ENCODE peak calls at places on chromosome 1, in nine cellular contexts. N, X, G, B, R, W, J, H and P are unnamed samples.
A peak's percentile ranks its signal among the peaks of the same experiment; 100 is the strongest.

GRCh38 chr1:3072948-3073519 is 4.0 kb downstream of the PRDM16 start:
- DNase-seq in N (no peak), X (no peak), G (no peak), B (no peak), R (no peak), W (no peak), J (peak; percentile 24), H (no peak), P (no peak)

GRCh38 chr1:111148376-111148881 is 8.4 kb downstream of the CEPT1 start:
- DNase-seq in N (no peak), X (no peak), G (no peak), B (no peak), R (no peak), W (no peak), J (no peak), H (no peak), P (no peak)

GRCh38 chr1:167628754-167629515 is 1.1 kb upstream of the RCSD1 start:
- DNase-seq in N (no peak), X (no peak), G (no peak), B (no peak), R (no peak), W (peak; percentile 57), J (no peak), H (no peak), P (no peak)

GRCh38 chr1:109631513-109632260 is 12.1 kb downstream of the AMPD2 start:
- DNase-seq in N (no peak), X (no peak), G (no peak), B (no peak), R (no peak), W (no peak), J (no peak), H (no peak), P (no peak)

GRCh38 chr1:240486596-240486995 is 125.4 kb downstream of the GREM2 start:
- DNase-seq in N (no peak), X (no peak), G (no peak), B (no peak), R (no peak), W (no peak), J (no peak), H (no peak), P (no peak)

GRCh38 chr1:112934562-112934952 is 21.4 kb downstream of the SLC16A1 start:
- DNase-seq in N (no peak), X (no peak), G (peak; percentile 39), B (no peak), R (no peak), W (no peak), J (no peak), H (no peak), P (no peak)

GRCh38 chr1:215637041-215637573 is 70.0 kb downstream of the KCTD3 start:
- DNase-seq in N (peak; percentile 79), X (no peak), G (peak; percentile 16), B (no peak), R (peak; percentile 40), W (no peak), J (no peak), H (no peak), P (no peak)

GRCh38 chr1:56105397-56105796 is 474.0 kb downstream of the PLPP3 start:
- DNase-seq in N (no peak), X (no peak), G (no peak), B (no peak), R (no peak), W (no peak), J (no peak), H (no peak), P (no peak)

GRCh38 chr1:41578712-41579335 is 94.3 kb upstream of the EDN2 start:
- DNase-seq in N (no peak), X (no peak), G (peak; percentile 20), B (peak; percentile 17), R (no peak), W (peak; percentile 60), J (peak; percentile 25), H (no peak), P (no peak)

GRCh38 chr1:9404541-9404940 is 111.8 kb downstream of the SPSB1 start:
- DNase-seq in N (no peak), X (no peak), G (no peak), B (no peak), R (no peak), W (no peak), J (no peak), H (no peak), P (no peak)

DNA sequence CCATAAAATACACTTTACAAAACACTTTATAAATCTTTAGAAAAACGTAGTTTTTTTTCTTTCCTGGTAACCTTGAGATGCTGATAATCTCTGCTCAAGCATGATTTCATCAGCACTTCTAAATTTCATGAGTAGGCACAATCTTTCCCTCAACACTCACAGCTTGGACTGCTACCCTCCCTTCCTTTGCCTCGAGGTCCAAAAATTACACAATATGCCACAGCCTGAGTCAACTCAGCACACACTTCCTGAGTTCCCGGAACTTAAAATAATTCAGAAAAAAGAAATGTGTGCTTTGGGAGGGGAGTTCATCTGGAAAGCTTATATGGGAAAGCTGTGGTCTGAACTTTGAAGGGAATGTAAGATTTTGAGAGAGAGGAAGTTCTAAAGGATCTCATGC is 5.9 kb downstream of the CLCA2 start:
- DNase-seq in N (peak; percentile 77), X (peak; percentile 64), G (peak; percentile 89), B (peak; percentile 82), R (no peak), W (no peak), J (no peak), H (no peak), P (peak; percentile 73)
- H3K27ac ChIP-seq in N (peak overlapping the region; percentile 83), X (peak overlapping the region; percentile 91), G (peak overlapping the region; percentile 56), B (no peak overlapping the region), R (peak overlapping the region; percentile 85), W (no peak overlapping the region), J (no peak overlapping the region), H (peak overlapping the region; percentile 87), P (peak overlapping the region; percentile 98)

GRCh38 chr1:17633654-17634053 is 94.2 kb downstream of the ARHGEF10L start:
- DNase-seq in N (peak; percentile 32), X (no peak), G (peak; percentile 48), B (peak; percentile 71), R (no peak), W (no peak), J (no peak), H (no peak), P (no peak)
- H3K27ac ChIP-seq in N (peak overlapping the region; percentile 39), X (no peak overlapping the region), G (no peak overlapping the region), B (no peak overlapping the region), R (peak overlapping the region; percentile 52), W (no peak overlapping the region), J (no peak overlapping the region), H (no peak overlapping the region), P (no peak overlapping the region)

DNA sequence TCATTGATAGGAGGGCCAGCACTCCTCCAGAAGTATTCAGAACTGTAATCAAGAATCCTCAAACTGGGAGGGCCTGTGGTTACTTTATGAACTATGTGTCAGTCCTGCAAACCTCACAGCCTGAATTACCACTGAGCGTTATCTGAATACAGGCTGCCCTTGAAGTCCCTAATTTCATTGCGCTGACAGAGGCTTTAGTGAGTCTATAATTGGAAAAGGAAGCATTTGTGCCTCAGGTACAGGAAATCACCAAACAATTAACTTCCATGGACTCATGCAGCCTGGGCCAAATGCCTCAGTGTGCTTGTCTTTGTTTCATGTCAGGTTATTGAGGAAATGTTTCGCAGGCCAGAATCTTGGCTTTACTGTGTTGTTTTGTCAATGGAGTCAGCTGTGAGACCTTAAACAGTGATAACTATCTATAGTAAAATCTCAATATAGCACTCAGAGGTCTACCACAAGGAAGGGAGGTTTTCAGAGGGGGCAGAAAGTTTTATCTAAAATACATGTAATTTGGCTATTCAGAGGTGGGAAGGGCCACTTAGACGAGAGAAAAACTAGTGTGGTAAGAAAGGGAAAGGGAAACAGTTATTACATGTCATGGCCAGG is 32.9 kb upstream of the DOCK7 start:
- DNase-seq in N (no peak), X (no peak), G (peak; percentile 14), B (no peak), R (no peak), W (no peak), J (peak; percentile 52), H (no peak), P (no peak)
- H3K27ac ChIP-seq in N (no peak overlapping the region), X (no peak overlapping the region), G (no peak overlapping the region), B (no peak overlapping the region), R (peak overlapping the region; percentile 19), W (no peak overlapping the region), J (peak overlapping the region; percentile 65), H (no peak overlapping the region), P (no peak overlapping the region)

DNA sequence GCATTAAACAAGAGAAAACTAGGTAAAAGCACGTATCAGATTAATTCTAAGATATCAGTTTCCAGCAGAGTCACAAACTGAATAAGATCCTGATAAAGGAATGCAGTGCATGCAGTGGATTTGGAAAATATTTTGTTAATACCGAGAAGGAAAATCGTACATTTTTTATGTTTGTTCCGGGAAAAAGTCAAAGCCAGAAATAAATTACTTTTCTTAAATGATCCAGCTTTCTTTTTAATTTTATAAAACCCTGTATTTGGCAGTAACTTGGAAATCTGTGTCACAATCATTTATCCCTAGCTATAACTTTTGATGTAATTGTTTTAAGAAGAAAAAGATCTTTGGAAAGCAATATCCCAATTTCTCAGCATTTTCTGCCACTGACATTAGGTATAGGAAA is 972 bp downstream of the PALMD start:
- DNase-seq in N (no peak), X (no peak), G (no peak), B (no peak), R (no peak), W (no peak), J (no peak), H (no peak), P (no peak)
- H3K27ac ChIP-seq in N (no peak overlapping the region), X (peak overlapping the region; percentile 89), G (no peak overlapping the region), B (no peak overlapping the region), R (peak overlapping the region; percentile 85), W (no peak overlapping the region), J (no peak overlapping the region), H (peak overlapping the region; percentile 90), P (no peak overlapping the region)

DNA sequence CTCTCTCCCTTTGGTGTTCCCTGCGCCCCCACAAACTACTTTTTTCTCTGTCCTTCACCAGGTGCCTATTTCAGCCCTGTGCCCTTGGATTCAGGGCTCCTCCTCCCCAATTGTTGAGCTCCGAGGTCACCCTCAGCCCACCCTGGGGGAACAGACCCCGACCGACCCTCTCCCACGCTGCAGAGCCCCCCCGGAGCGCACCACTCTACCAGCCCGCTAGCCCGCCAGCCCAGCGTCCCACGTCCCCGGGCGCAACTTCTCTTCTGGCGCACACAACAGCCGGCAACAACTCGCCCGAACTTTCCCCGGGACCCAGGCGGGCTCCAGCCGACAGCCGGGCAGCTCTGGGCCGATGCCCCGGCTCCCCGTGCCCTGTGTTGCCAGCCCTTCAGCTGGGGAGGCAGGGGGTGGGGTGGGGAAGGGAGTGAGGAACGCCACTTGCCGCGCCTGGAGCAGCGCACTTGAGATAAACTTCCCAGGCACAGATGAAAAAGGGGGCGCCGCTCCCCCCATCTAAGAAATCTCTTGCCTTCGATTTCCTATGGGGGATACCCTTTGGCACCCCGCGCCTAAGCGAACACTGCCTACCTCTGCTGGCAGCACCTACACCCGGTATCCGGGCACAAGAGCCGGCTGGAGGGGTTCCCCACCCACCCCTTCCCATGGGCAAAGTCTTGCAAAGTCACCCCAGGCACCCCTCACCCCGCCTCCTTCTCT is 983 bp downstream of the CASZ1 start:
- DNase-seq in N (no peak), X (no peak), G (no peak), B (no peak), R (no peak), W (no peak), J (peak; percentile 61), H (no peak), P (no peak)
- H3K27ac ChIP-seq in N (no peak overlapping the region), X (no peak overlapping the region), G (no peak overlapping the region), B (peak overlapping the region; percentile 73), R (no peak overlapping the region), W (no peak overlapping the region), J (peak overlapping the region; percentile 95), H (peak overlapping the region; percentile 89), P (no peak overlapping the region)